ENCODE peak calls at places on chromosomes 11 and 22, in five cellular contexts. U is M059J; X is NCI-H1105 treated with DMSO at 0.1 percent for 48 hours; E is naive thymus-derived CD8-positive, alpha-beta T cell; N is activated T-cell treated with anti-CD3 and anti-CD28 coated beads, Interleukin-2, amount 50 U/mL, for 1 hour. O is an unnamed sample.

GRCh38 chr11:133506551-133507094 is 25.7 kb downstream of the OPCML start:
- DNase-seq in E (no peak), X (no peak), U (no peak), N (no peak), O (no peak)

GRCh38 chr11:28098257-28098656 is 9.7 kb downstream of the KIF18A start:
- DNase-seq in U (no peak), N (no peak), E (no peak), X (no peak), O (no peak)

GRCh38 chr22:46915978-46916730 is 153.7 kb downstream of the TBC1D22A start:
- DNase-seq in N (no peak), E (no peak), U (no peak), X (no peak), O (no peak)

GRCh38 chr22:20720692-20721408 is 53.1 kb upstream of the SERPIND1 start:
- DNase-seq in N (no peak), E (no peak), X (no peak), U (no peak), O (no peak)

GRCh38 chr11:35649984-35650383 is 12.6 kb upstream of the TRIM44 start:
- DNase-seq in N (no peak), E (no peak), X (no peak), U (peak; percentile 79), O (peak; percentile 49)

GRCh38 chr11:75241036-75241905 is 697 bp downstream of the TPBGL start:
- DNase-seq in U (peak; percentile 48), X (peak; percentile 84), E (peak; percentile 69), N (peak; percentile 95), O (peak; percentile 86)

GRCh38 chr11:3215346-3216026 is 3.1 kb downstream of the MRGPRG start:
- DNase-seq in U (no peak), E (no peak), N (no peak), X (no peak), O (no peak)

GRCh38 chr11:28123151-28123571 is 15.0 kb downstream of the METTL15 start:
- DNase-seq in X (no peak), U (peak; percentile 80), E (no peak), N (no peak), O (peak; percentile 65)

GRCh38 chr11:70526116-70527045 is 128.1 kb downstream of the CTTN start:
- DNase-seq in N (no peak), X (no peak), U (no peak), E (no peak), O (no peak)

GRCh38 chr11:124754309-124754708 is 2.3 kb upstream of the VSIG2 start:
- DNase-seq in X (no peak), U (peak; percentile 67), N (no peak), E (no peak), O (peak; percentile 51)

GRCh38 chr11:61781585-61781984 is 10.8 kb downstream of the TMEM258 start:
- DNase-seq in E (no peak), X (no peak), N (no peak), U (no peak), O (no peak)

O was measured in EL.